ENCODE peak calls at places on chromosomes 3 and 15, in seven cellular contexts. One of them, this sample, is unnamed.
A peak's percentile ranks its signal among the peaks of the same experiment; 100 is the strongest.

GRCh38 chr15:81295466-81296145 is 28.3 kb downstream of the STARD5 start:
- DNase-seq in tibial nerve: no peak
- DNase-seq in NCI-H1092: no peak
- DNase-seq in ovary: no peak
- DNase-seq in HFFc6: no peak
- DNase-seq in amygdala: no peak
- DNase-seq in GOT3: no peak
- DNase-seq in this sample: no peak

GRCh38 chr3:129161860-129162271 is 1.0 kb upstream of the ISY1 start:
- DNase-seq in tibial nerve: no peak
- DNase-seq in NCI-H1092: no peak
- DNase-seq in ovary: no peak
- DNase-seq in HFFc6: peak; percentile 40
- DNase-seq in amygdala: no peak
- DNase-seq in GOT3: no peak
- DNase-seq in this sample: peak; percentile 35

GRCh38 chr15:45084163-45084562 is 29.8 kb downstream of the DUOX2 start:
- DNase-seq in tibial nerve: no peak
- DNase-seq in NCI-H1092: no peak
- DNase-seq in ovary: no peak
- DNase-seq in HFFc6: no peak
- DNase-seq in amygdala: no peak
- DNase-seq in GOT3: no peak
- DNase-seq in this sample: no peak

GRCh38 chr15:99438691-99439523 is 126.9 kb upstream of the MEF2A start:
- DNase-seq in tibial nerve: peak; percentile 9
- DNase-seq in NCI-H1092: no peak
- DNase-seq in ovary: peak; percentile 56
- DNase-seq in HFFc6: no peak
- DNase-seq in amygdala: no peak
- DNase-seq in GOT3: no peak
- DNase-seq in this sample: no peak

GRCh38 chr3:190205739-190206138 is 85.0 kb upstream of the P3H2 start:
- DNase-seq in tibial nerve: no peak
- DNase-seq in NCI-H1092: no peak
- DNase-seq in ovary: no peak
- DNase-seq in HFFc6: peak; percentile 69
- DNase-seq in amygdala: no peak
- DNase-seq in GOT3: no peak
- DNase-seq in this sample: peak; percentile 79

GRCh38 chr3:105355355-105356063 is 11.2 kb upstream of the ALCAM start:
- DNase-seq in tibial nerve: no peak
- DNase-seq in NCI-H1092: no peak
- DNase-seq in ovary: no peak
- DNase-seq in HFFc6: peak; percentile 68
- DNase-seq in amygdala: no peak
- DNase-seq in GOT3: no peak
- DNase-seq in this sample: peak; percentile 47

GRCh38 chr3:74122281-74122680 is 492.2 kb downstream of the CNTN3 start:
- DNase-seq in tibial nerve: no peak
- DNase-seq in NCI-H1092: no peak
- DNase-seq in ovary: no peak
- DNase-seq in HFFc6: no peak
- DNase-seq in amygdala: no peak
- DNase-seq in GOT3: no peak
- DNase-seq in this sample: no peak

GRCh38 chr3:87900061-87900460 is 158.7 kb downstream of the CGGBP1 start:
- DNase-seq in tibial nerve: no peak
- DNase-seq in NCI-H1092: no peak
- DNase-seq in ovary: no peak
- DNase-seq in HFFc6: no peak
- DNase-seq in amygdala: no peak
- DNase-seq in GOT3: no peak
- DNase-seq in this sample: peak; percentile 3

GRCh38 chr3:43893721-43894120 is 203.0 kb downstream of the ABHD5 start:
- DNase-seq in tibial nerve: no peak
- DNase-seq in NCI-H1092: no peak
- DNase-seq in ovary: no peak
- DNase-seq in HFFc6: no peak
- DNase-seq in amygdala: no peak
- DNase-seq in GOT3: no peak
- DNase-seq in this sample: peak; percentile 33

GRCh38 chr3:186360779-186361178 is 1.3 kb downstream of the DGKG start:
- DNase-seq in tibial nerve: no peak
- DNase-seq in NCI-H1092: no peak
- DNase-seq in ovary: no peak
- DNase-seq in HFFc6: no peak
- DNase-seq in amygdala: peak; percentile 5
- DNase-seq in GOT3: no peak
- DNase-seq in this sample: no peak

GRCh38 chr3:13505147-13506130 is 25.3 kb downstream of the HDAC11 start:
- DNase-seq in tibial nerve: no peak
- DNase-seq in NCI-H1092: no peak
- DNase-seq in ovary: no peak
- DNase-seq in HFFc6: no peak
- DNase-seq in amygdala: no peak
- DNase-seq in GOT3: no peak
- DNase-seq in this sample: no peak

GRCh38 chr15:49926731-49927130 is 192.3 kb downstream of the ATP8B4 start:
- DNase-seq in tibial nerve: no peak
- DNase-seq in NCI-H1092: no peak
- DNase-seq in ovary: no peak
- DNase-seq in HFFc6: no peak
- DNase-seq in amygdala: no peak
- DNase-seq in GOT3: no peak
- DNase-seq in this sample: no peak

GRCh38 chr3:140014831-140015495 is 80.0 kb downstream of the CLSTN2 start:
- DNase-seq in tibial nerve: no peak
- DNase-seq in NCI-H1092: no peak
- DNase-seq in ovary: no peak
- DNase-seq in HFFc6: no peak
- DNase-seq in amygdala: no peak
- DNase-seq in GOT3: no peak
- DNase-seq in this sample: no peak

GRCh38 chr3:150419076-150419868 is 11.2 kb downstream of the TSC22D2 start:
- DNase-seq in tibial nerve: no peak
- DNase-seq in NCI-H1092: no peak
- DNase-seq in ovary: no peak
- DNase-seq in HFFc6: peak; percentile 20
- DNase-seq in amygdala: no peak
- DNase-seq in GOT3: no peak
- DNase-seq in this sample: no peak

GRCh38 chr3:127039719-127040118 is 56.8 kb downstream of the PLXNA1 start:
- DNase-seq in tibial nerve: no peak
- DNase-seq in NCI-H1092: no peak
- DNase-seq in ovary: no peak
- DNase-seq in HFFc6: no peak
- DNase-seq in amygdala: no peak
- DNase-seq in GOT3: no peak
- DNase-seq in this sample: no peak

GRCh38 chr3:107384907-107385306 is 7.7 kb downstream of the CCDC54 start:
- DNase-seq in tibial nerve: no peak
- DNase-seq in NCI-H1092: no peak
- DNase-seq in ovary: no peak
- DNase-seq in HFFc6: no peak
- DNase-seq in amygdala: no peak
- DNase-seq in GOT3: no peak
- DNase-seq in this sample: no peak

GRCh38 chr15:73524919-73525318 is 82.0 kb downstream of the REC114 start:
- DNase-seq in tibial nerve: no peak
- DNase-seq in NCI-H1092: no peak
- DNase-seq in ovary: no peak
- DNase-seq in HFFc6: no peak
- DNase-seq in amygdala: no peak
- DNase-seq in GOT3: no peak
- DNase-seq in this sample: no peak

GRCh38 chr3:178097576-178097975 is 438.7 kb upstream of the KCNMB2 start:
- DNase-seq in tibial nerve: no peak
- DNase-seq in NCI-H1092: no peak
- DNase-seq in ovary: no peak
- DNase-seq in HFFc6: peak; percentile 31
- DNase-seq in amygdala: no peak
- DNase-seq in GOT3: no peak
- DNase-seq in this sample: peak; percentile 55

GRCh38 chr3:184740509-184741258 is 28.8 kb upstream of the MAGEF1 start:
- DNase-seq in tibial nerve: no peak
- DNase-seq in NCI-H1092: no peak
- DNase-seq in ovary: peak; percentile 5
- DNase-seq in HFFc6: peak; percentile 52
- DNase-seq in amygdala: peak; percentile 4
- DNase-seq in GOT3: no peak
- DNase-seq in this sample: peak; percentile 60

GRCh38 chr3:52670621-52671521 is 14.8 kb downstream of the PBRM1 start:
- DNase-seq in tibial nerve: no peak
- DNase-seq in NCI-H1092: no peak
- DNase-seq in ovary: peak; percentile 33
- DNase-seq in HFFc6: peak; percentile 100
- DNase-seq in amygdala: no peak
- DNase-seq in GOT3: peak; percentile 68
- DNase-seq in this sample: peak; percentile 99

GRCh38 chr3:49358217-49358883 is at the start of gene GPX1:
- DNase-seq in tibial nerve: peak; percentile 91
- DNase-seq in NCI-H1092: peak; percentile 79
- DNase-seq in ovary: peak; percentile 94
- DNase-seq in HFFc6: peak; percentile 94
- DNase-seq in amygdala: peak; percentile 90
- DNase-seq in GOT3: peak; percentile 79
- DNase-seq in this sample: peak; percentile 97

GRCh38 chr3:32041316-32041715 is 59.8 kb downstream of the ZNF860 start:
- DNase-seq in tibial nerve: no peak
- DNase-seq in NCI-H1092: no peak
- DNase-seq in ovary: no peak
- DNase-seq in HFFc6: no peak
- DNase-seq in amygdala: no peak
- DNase-seq in GOT3: no peak
- DNase-seq in this sample: no peak

GRCh38 chr15:64521726-64522164 is 61.4 kb downstream of the ZNF609 start:
- DNase-seq in tibial nerve: no peak
- DNase-seq in NCI-H1092: no peak
- DNase-seq in ovary: no peak
- DNase-seq in HFFc6: peak; percentile 66
- DNase-seq in amygdala: peak; percentile 47
- DNase-seq in GOT3: no peak
- DNase-seq in this sample: peak; percentile 80

This sample was measured in EL.